ENCODE peak calls at places on chromosomes 7 and 10, in nine cellular contexts. E is fibroblast of the aortic adventitia, I is colonic mucosa, W is sigmoid colon, G is fibroblast of lung, B is AG10803, L is AG04450, F is HFFc6, X is WTC11. K is an unnamed sample.

GRCh38 chr10:118595598-118596425 is at the start of gene PRLHR:
- DNase-seq in F (no peak), E (peak; percentile 19), B (no peak), X (peak; percentile 86), I (no peak), G (peak; percentile 15), L (no peak), W (no peak), K (peak; percentile 59)

GRCh38 chr10:120948889-120949382 is 97.8 kb downstream of the WDR11 start:
- DNase-seq in X (peak; percentile 81), F (peak; percentile 32), L (peak; percentile 15), I (peak; percentile 68), B (peak; percentile 57), G (peak; percentile 63), E (peak; percentile 59), W (peak; percentile 82), K (peak; percentile 90)

GRCh38 chr7:6338551-6339274 is 66.3 kb upstream of the CYTH3 start:
- DNase-seq in X (no peak), F (no peak), B (no peak), W (no peak), E (no peak), I (no peak), G (no peak), L (no peak), K (no peak)

GRCh38 chr7:5428470-5429252 is 5.0 kb upstream of the TNRC18 start:
- DNase-seq in G (peak; percentile 94), E (peak; percentile 93), X (peak; percentile 46), F (peak; percentile 83), L (peak; percentile 72), W (peak; percentile 95), B (peak; percentile 90), I (peak; percentile 77), K (peak; percentile 49)

GRCh38 chr7:69434350-69434749 is 163.9 kb upstream of the AUTS2 start:
- DNase-seq in E (no peak), B (peak; percentile 98), G (no peak), X (no peak), W (no peak), L (no peak), I (no peak), F (no peak), K (no peak)

GRCh38 chr10:122856902-122857301 is 11.2 kb upstream of the CUZD1 start:
- DNase-seq in B (peak; percentile 17), E (no peak), L (no peak), G (no peak), I (no peak), X (no peak), W (no peak), F (no peak), K (no peak)

GRCh38 chr7:70032673-70033072 is 434.4 kb downstream of the AUTS2 start:
- DNase-seq in L (no peak), E (no peak), F (no peak), I (no peak), W (no peak), X (no peak), B (no peak), G (no peak), K (no peak)

GRCh38 chr7:106460792-106461254 is 176.0 kb upstream of the NAMPT start:
- DNase-seq in W (no peak), X (no peak), F (peak; percentile 6), B (no peak), G (no peak), I (no peak), E (peak; percentile 9), L (no peak), K (no peak)

GRCh38 chr7:131336956-131337355 is 9.3 kb downstream of the MKLN1 start:
- DNase-seq in W (no peak), F (no peak), E (peak; percentile 40), G (peak; percentile 44), I (no peak), L (no peak), B (peak; percentile 23), X (no peak), K (no peak)

GRCh38 chr7:85564861-85565630 is 378.2 kb upstream of the SEMA3D start:
- DNase-seq in B (peak; percentile 46), X (no peak), F (peak; percentile 4), L (no peak), E (no peak), G (peak; percentile 22), W (no peak), I (no peak), K (no peak)

GRCh38 chr7:156473476-156474240 is 166.9 kb upstream of the RNF32 start:
- DNase-seq in I (peak; percentile 30), W (no peak), E (peak; percentile 3), F (no peak), B (no peak), L (no peak), G (peak; percentile 58), X (peak; percentile 53), K (peak; percentile 54)

GRCh38 chr7:47669178-47669878 is 87.4 kb upstream of the TNS3 start:
- DNase-seq in X (no peak), L (peak; percentile 75), B (peak; percentile 90), I (peak; percentile 64), F (peak; percentile 93), W (peak; percentile 85), E (peak; percentile 96), G (peak; percentile 99), K (no peak)

GRCh38 chr7:29408841-29409243 is 154.8 kb upstream of the PRR15 start:
- DNase-seq in B (peak; percentile 71), F (peak; percentile 82), E (peak; percentile 87), I (peak; percentile 80), L (peak; percentile 16), X (peak; percentile 34), W (no peak), G (peak; percentile 73), K (peak; percentile 28)

GRCh38 chr10:87706731-87707130 is 47.1 kb downstream of the PAPSS2 start:
- DNase-seq in F (peak; percentile 25), X (no peak), I (no peak), E (peak; percentile 23), G (peak; percentile 18), W (no peak), L (no peak), B (no peak), K (no peak)

GRCh38 chr10:78299861-78300453 is 266.3 kb downstream of the RPS24 start:
- DNase-seq in F (no peak), E (peak; percentile 35), I (no peak), X (no peak), W (peak; percentile 75), G (peak; percentile 12), L (no peak), B (no peak), K (no peak)

GRCh38 chr7:73341877-73342276 is 13.9 kb downstream of the FKBP6 start:
- DNase-seq in G (peak; percentile 87), W (no peak), E (peak; percentile 73), B (peak; percentile 62), X (no peak), I (no peak), L (peak; percentile 68), F (peak; percentile 71), K (no peak)

GRCh38 chr10:88032566-88032965 is 169.1 kb downstream of the PTEN start:
- DNase-seq in W (no peak), G (peak; percentile 71), E (peak; percentile 79), B (peak; percentile 86), I (no peak), F (peak; percentile 50), L (no peak), X (no peak), K (no peak)

GRCh38 chr7:13071999-13072398 is 384.6 kb downstream of the ARL4A start:
- DNase-seq in X (no peak), G (peak; percentile 55), E (peak; percentile 6), B (no peak), W (no peak), L (no peak), I (no peak), F (no peak), K (no peak)

GRCh38 chr7:56079450-56080185 is 13.1 kb downstream of the PHKG1 start:
- DNase-seq in I (peak; percentile 33), F (peak; percentile 60), B (peak; percentile 85), W (peak; percentile 94), X (peak; percentile 26), L (no peak), E (peak; percentile 68), G (peak; percentile 79), K (peak; percentile 32)
- TF ChIP-seq CTCF in I (peak; percentile 24), F (peak; percentile 82), B (peak; percentile 81), W (peak; percentile 73), X (no peak), L (peak; percentile 89), E (peak; percentile 83), G (peak; percentile 78), K (peak; percentile 21)

DNA sequence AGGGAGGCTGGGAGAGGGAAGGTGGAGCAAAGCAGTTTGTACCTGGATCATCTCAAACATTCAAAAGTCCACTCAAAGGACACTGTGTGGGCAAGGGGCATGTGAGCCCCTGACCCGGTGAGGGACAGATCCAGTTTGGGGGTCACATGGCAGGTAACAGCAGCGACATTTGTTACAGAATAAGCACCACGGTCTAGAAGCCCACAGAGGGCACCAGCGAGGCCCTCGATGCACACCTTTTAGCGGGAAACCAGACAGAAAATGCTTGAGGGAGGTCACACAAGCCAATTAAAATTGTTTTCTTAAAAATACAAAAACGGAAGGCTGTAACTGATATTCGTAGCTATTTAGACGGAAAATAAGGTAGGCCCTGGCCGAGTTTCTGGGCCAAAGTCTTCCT is 144.4 kb downstream of the ZMYND11 start:
- DNase-seq in E (no peak), X (peak; percentile 44), G (no peak), B (no peak), W (no peak), F (no peak), I (no peak), L (no peak), K (no peak)
- TF ChIP-seq CTCF in E (no peak), X (no peak), G (no peak), B (no peak), W (no peak), F (no peak), I (no peak), L (no peak), K (no peak)

GRCh38 chr7:43211276-43211675 is 98.8 kb downstream of the HECW1 start:
- DNase-seq in L (no peak), G (no peak), X (no peak), F (peak; percentile 17), I (no peak), E (no peak), W (no peak), B (no peak), K (no peak)
- TF ChIP-seq CTCF in L (peak; percentile 24), G (peak; percentile 7), X (no peak), F (peak; percentile 72), I (no peak), E (no peak), W (no peak), B (peak; percentile 27), K (no peak)

DNA sequence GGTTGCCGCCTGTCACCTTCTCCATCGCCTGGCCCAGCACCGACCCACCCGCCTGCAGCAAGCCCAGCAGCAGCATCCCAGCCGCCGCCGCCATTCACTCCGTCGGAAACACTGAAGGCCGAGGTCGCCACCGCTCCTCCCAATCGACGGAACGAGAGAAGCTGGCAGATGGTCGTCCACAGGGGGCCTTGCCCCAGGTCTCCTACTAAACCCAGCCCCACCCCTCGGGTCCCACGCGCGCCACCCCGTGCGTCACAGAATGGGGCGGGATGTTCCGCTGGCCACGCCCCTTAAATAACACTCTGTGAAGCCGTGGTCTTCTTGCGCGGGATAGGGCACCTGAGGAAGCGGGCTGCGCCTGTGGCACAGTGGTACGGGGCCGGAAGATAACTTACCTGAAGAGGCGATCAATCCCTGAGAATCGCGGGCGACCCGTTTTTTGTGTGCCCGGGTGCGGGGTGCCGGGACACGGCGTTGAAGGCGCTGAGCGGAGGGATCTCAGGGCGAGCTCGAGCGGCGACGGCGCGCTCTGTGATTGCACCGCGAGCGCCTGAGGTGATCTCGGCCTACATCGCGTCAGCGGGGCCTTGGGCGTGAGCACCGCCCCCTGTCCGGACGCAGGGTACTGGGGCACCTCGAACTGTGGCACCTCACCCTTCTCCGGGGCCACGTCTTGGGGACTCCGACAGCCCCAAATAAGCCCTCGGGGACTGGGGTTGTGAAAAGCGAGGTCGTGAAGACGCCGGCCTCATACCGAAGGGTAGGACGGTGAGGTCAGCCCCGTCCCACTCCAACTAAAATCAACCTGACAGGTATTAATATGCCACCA is at the start of gene CYP51A1:
- DNase-seq in G (peak; percentile 95), X (peak; percentile 89), B (peak; percentile 91), F (peak; percentile 79), W (peak; percentile 97), I (peak; percentile 98), L (peak; percentile 72), E (peak; percentile 93), K (peak; percentile 94)
- TF ChIP-seq CTCF in G (no peak), X (no peak), B (peak; percentile 5), F (peak; percentile 32), W (no peak), I (no peak), L (no peak), E (peak; percentile 21), K (no peak)

K was measured in glutamatergic neuron.